ENCODE peak calls at places on chromosomes 16 and 17, in four cellular contexts. S, O, L and A are unnamed samples.
A peak's percentile ranks its signal among the peaks of the same experiment; 100 is the strongest.

GRCh38 chr16:50368410-50369132 is at the start of gene BRD7:
- DNase-seq in S (peak; percentile 91), O (peak; percentile 39), L (peak; percentile 74), A (peak; percentile 79)

GRCh38 chr16:76309639-76310335 is 32.6 kb downstream of the CNTNAP4 start:
- DNase-seq in S (no peak), O (no peak), L (no peak), A (no peak)

GRCh38 chr17:82357394-82357793 is 1.7 kb upstream of the TEX19 start:
- DNase-seq in S (no peak), O (no peak), L (no peak), A (no peak)

GRCh38 chr17:42227849-42228696 is 33.8 kb upstream of the GHDC start:
- DNase-seq in S (no peak), O (peak; percentile 64), L (no peak), A (peak; percentile 16)

GRCh38 chr17:52410781-52411180 is 252.3 kb upstream of the CA10 start:
- DNase-seq in S (no peak), O (no peak), L (no peak), A (no peak)

GRCh38 chr17:38541281-38541680 is 64.5 kb downstream of the SRCIN1 start:
- DNase-seq in S (no peak), O (no peak), L (no peak), A (no peak)

GRCh38 chr17:62981933-62982332 is 15.9 kb downstream of the TANC2 start:
- DNase-seq in S (no peak), O (no peak), L (no peak), A (peak; percentile 54)

GRCh38 chr17:69390735-69391501 is 23.6 kb upstream of the MAP2K6 start:
- DNase-seq in S (no peak), O (no peak), L (no peak), A (no peak)

GRCh38 chr17:4850236-4850635 is 17.1 kb downstream of the MINK1 start:
- DNase-seq in S (no peak), O (no peak), L (no peak), A (no peak)

GRCh38 chr17:80944326-80944725 is 47.3 kb upstream of the CHMP6 start:
- DNase-seq in S (no peak), O (no peak), L (no peak), A (no peak)

GRCh38 chr17:2041561-2042354 is at the start of gene OVCA2:
- DNase-seq in S (peak; percentile 99), O (peak; percentile 93), L (peak; percentile 96), A (peak; percentile 99)

GRCh38 chr16:27324851-27325301 is 11.1 kb downstream of the IL4R start:
- DNase-seq in S (peak; percentile 32), O (no peak), L (no peak), A (no peak)

GRCh38 chr17:66976379-66976663 is 11.8 kb downstream of the CACNG4 start:
- DNase-seq in S (no peak), O (no peak), L (no peak), A (no peak)

GRCh38 chr17:10234033-10234432 is 35.6 kb upstream of the GAS7 start:
- DNase-seq in S (no peak), O (no peak), L (no peak), A (no peak)

GRCh38 chr16:27273670-27274522 is 5.3 kb upstream of the NSMCE1 start:
- DNase-seq in S (no peak), O (no peak), L (no peak), A (peak; percentile 72)

GRCh38 chr16:84751947-84752346 is 52.1 kb downstream of the USP10 start:
- DNase-seq in S (no peak), O (peak; percentile 24), L (no peak), A (peak; percentile 42)

GRCh38 chr17:36608794-36609497 is 7.6 kb downstream of the MRM1 start:
- DNase-seq in S (peak; percentile 69), O (peak; percentile 49), L (no peak), A (peak; percentile 49)

GRCh38 chr16:20352615-20353014 is at the start of gene UMOD:
- DNase-seq in S (no peak), O (no peak), L (no peak), A (no peak)

GRCh38 chr16:66525396-66526180 is 24.3 kb downstream of the TK2 start:
- DNase-seq in S (no peak), O (no peak), L (no peak), A (peak; percentile 34)

GRCh38 chr17:8665681-8666080 is 35.2 kb upstream of the MYH10 start:
- DNase-seq in S (no peak), O (no peak), L (no peak), A (no peak)

GRCh38 chr17:81722184-81723120 is 10.4 kb downstream of the SLC25A10 start:
- DNase-seq in S (no peak), O (no peak), L (no peak), A (peak; percentile 45)

GRCh38 chr17:20223808-20224328 is 214.7 kb downstream of the SPECC1 start:
- DNase-seq in S (no peak), O (no peak), L (no peak), A (no peak)

GRCh38 chr17:82698065-82698973 is at the start of gene RAB40B:
- DNase-seq in S (peak; percentile 99), O (peak; percentile 99), L (peak; percentile 96), A (peak; percentile 99)

GRCh38 chr17:39737761-39738567 is at the start of gene GRB7:
- DNase-seq in S (peak; percentile 52), O (no peak), L (no peak), A (no peak)

GRCh38 chr16:4935231-4935855 is 1.6 kb downstream of the PPL start:
- DNase-seq in S (no peak), O (no peak), L (no peak), A (peak; percentile 86)

DNA sequence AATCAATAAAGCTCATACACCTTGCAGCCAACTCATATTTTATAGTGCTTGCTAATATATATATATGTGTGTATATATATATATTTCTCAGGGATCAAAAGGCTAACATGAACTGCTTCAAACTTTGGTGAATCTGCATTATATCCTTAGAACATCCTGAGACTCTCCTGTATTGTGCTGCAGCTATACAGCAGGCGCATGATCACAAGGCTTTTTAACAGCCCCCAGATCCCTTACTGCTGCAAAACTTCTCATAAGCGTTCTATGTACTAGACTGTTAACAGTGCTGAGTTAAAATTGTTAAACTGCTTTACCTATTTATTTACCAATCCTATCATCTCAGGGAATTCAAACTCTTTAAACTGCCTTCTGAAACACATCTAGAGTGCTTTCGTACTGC is 1.3 kb downstream of the GPATCH8 start:
- DNase-seq in S (peak; percentile 20), O (peak; percentile 41), L (no peak), A (peak; percentile 49)
- H3K9ac ChIP-seq in S (peak overlapping the region; percentile 89), O (peak overlapping the region; percentile 84), L (no peak overlapping the region), A (peak overlapping the region; percentile 94)

DNA sequence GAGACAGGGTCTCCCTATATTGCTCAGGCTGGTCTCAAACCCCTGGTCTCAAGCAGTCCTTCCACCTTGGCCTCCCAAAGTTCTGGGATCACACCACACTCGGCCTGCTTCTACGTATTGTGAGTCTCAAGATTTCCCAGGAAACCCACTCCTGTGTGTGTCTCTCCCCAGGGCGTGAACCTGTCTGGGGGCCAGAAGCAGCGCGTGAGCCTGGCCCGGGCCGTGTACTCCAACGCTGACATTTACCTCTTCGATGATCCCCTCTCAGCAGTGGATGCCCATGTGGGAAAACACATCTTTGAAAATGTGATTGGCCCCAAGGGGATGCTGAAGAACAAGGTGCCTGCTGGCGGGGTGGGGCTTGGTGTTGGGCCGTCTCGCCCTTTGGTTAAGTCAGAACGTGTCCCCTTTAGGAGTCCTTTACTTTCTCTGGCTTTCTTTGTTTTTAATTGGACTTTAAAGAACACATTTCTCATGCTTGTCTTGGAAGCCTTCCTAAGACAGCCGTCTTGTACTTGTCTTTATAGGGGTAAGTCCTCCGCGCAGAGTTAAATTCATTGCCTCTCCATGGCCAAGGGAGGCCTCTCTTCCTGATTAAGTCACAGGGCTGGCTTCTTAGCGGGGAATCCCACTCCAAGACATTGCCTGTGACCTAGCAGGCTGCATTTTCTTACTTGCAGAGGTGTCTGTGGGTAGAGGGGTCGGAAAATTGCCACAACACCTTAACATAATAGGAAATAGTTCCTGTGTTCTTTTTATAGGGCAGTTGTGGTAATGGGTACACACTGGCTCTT is 136.4 kb downstream of the ABCC6 start:
- DNase-seq in S (no peak), O (no peak), L (no peak), A (no peak)
- H2AFZ ChIP-seq in S (no peak overlapping the region), O (no peak overlapping the region), L (no peak overlapping the region), A (no peak overlapping the region)

GRCh38 chr16:22313141-22313781 is 16.1 kb downstream of the POLR3E start:
- DNase-seq in S (peak; percentile 11), O (no peak), L (no peak), A (no peak)
- H3K27ac ChIP-seq in S (no peak overlapping the region), O (no peak overlapping the region), L (no peak overlapping the region), A (no peak overlapping the region)

DNA sequence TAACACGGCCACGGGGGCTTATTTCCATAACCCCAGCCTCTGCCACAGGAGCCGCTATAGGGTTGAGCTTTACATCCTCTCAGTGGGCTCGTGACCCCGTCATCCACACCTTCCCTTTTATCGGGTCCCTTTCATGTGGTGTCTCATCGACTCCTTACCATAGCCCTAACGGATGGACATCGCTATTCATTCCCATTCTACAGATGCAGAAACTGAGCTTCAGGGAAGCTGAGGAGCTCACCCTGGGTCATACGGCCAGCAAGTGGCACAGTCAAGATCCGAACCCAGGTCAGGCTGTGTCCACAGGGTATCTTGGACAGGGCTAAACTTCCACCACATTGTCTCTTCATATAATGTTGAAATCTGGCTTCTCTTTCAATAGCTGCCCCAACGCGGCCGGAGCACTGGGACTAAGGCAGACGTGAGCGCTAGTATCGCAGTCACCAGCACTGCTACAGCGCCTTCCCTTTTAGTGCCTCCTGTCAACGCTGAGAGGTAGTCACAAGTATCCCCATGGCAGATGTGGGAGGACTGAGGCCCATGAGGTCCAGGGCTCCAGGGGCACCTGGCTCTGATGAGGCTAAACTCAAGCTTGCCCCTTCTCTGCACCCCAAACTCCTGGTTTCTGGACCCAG is 50.8 kb downstream of the SOCS1 start:
- DNase-seq in S (no peak), O (no peak), L (no peak), A (no peak)
- H3K9ac ChIP-seq in S (no peak overlapping the region), O (no peak overlapping the region), L (no peak overlapping the region), A (no peak overlapping the region)

GRCh38 chr16:53147500-53148065 is 92.8 kb downstream of the CHD9 start:
- DNase-seq in S (no peak), O (peak; percentile 59), L (no peak), A (no peak)
- H2AFZ ChIP-seq in S (no peak overlapping the region), O (no peak overlapping the region), L (no peak overlapping the region), A (no peak overlapping the region)

DNA sequence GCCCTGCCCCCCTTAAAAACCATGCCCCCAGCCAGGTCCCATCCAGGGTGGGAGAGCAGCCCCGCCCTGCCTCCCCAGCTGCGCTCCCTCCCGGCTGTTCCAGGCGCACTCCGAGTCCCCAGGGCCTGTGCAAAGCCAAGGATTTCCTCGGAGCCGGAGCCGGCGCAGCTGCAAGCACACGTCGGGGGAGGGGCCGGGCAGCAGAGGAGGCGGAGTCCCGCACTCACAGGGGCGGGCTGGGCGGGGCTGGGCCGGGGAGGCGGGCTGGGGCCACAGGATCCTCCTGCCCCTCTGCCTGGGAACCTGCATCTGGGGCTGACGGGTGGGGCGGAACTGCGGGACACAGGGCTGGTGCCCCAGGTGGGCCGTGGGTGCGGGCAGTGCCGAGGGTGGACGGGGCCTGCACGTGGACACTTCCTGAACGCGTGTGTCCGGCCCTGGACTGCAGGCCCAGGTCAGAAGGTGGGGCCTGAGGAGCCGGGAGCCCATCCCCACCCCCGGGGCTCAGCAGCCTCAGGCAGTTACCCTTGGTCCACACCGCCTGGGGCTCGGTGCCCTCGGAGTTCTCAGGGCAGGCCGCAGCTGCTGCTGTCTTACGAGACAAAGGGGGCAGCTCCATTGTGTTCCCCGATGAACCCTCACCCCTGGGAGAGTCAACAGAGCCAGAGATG is 24.0 kb upstream of the SSTR5 start:
- DNase-seq in S (peak; percentile 89), O (peak; percentile 26), L (peak; percentile 63), A (peak; percentile 76)
- H3K27ac ChIP-seq in S (no peak overlapping the region), O (no peak overlapping the region), L (no peak overlapping the region), A (no peak overlapping the region)